ENCODE peak calls at places on chromosomes 2 and 18, in four cellular contexts. N is right lobe of liver, C is breast epithelium, Z is endothelial cell of umbilical vein. V is an unnamed sample.

GRCh38 chr18:48405108-48405507 is 4.1 kb downstream of the ZBTB7C start:
- DNase-seq in N (no peak), Z (no peak), C (no peak), V (no peak)

GRCh38 chr2:119472749-119473148 is 41.1 kb downstream of the TMEM37 start:
- DNase-seq in N (no peak), Z (no peak), C (no peak), V (no peak)

GRCh38 chr2:217314021-217314460 is 454.2 kb upstream of the TNP1 start:
- DNase-seq in C (no peak), N (no peak), Z (no peak), V (no peak)

GRCh38 chr18:28204154-28204553 is 27.2 kb upstream of the CDH2 start:
- DNase-seq in C (no peak), Z (peak; percentile 83), N (no peak), V (no peak)

GRCh38 chr2:216343221-216343985 is 28.9 kb downstream of the MARCHF4 start:
- DNase-seq in C (no peak), N (no peak), Z (no peak), V (no peak)

GRCh38 chr18:49161627-49162026 is 210.9 kb upstream of the SMAD7 start:
- DNase-seq in N (no peak), Z (no peak), C (no peak), V (no peak)

GRCh38 chr2:20796374-20796791 is 26.5 kb downstream of the LDAH start:
- DNase-seq in Z (no peak), C (no peak), N (no peak), V (no peak)

GRCh38 chr2:233329489-233330135 is 22.0 kb downstream of the SAG start:
- DNase-seq in N (no peak), C (no peak), Z (peak; percentile 25), V (no peak)

GRCh38 chr18:57366528-57367081 is 14.2 kb downstream of the ST8SIA3 start:
- DNase-seq in N (no peak), Z (no peak), C (no peak), V (no peak)

GRCh38 chr18:58896268-58896667 is 31.6 kb downstream of the ZNF532 start:
- DNase-seq in C (no peak), N (no peak), Z (no peak), V (no peak)

GRCh38 chr2:196555726-196556125 is 83.8 kb upstream of the CCDC150 start:
- DNase-seq in C (no peak), N (no peak), Z (no peak), V (no peak)

GRCh38 chr2:219828127-219828526 is 200.7 kb downstream of the SLC4A3 start:
- DNase-seq in N (no peak), Z (no peak), C (no peak), V (no peak)

GRCh38 chr2:219570924-219571310 is 422 bp downstream of the OBSL1 start:
- DNase-seq in N (no peak), Z (peak; percentile 22), C (no peak), V (no peak)

GRCh38 chr2:65729246-65729645 is 296.8 kb upstream of the SPRED2 start:
- DNase-seq in C (no peak), Z (no peak), N (no peak), V (peak; percentile 14)

GRCh38 chr2:194445226-194445625 is 1211.8 kb upstream of the SLC39A10 start:
- DNase-seq in Z (no peak), N (no peak), C (no peak), V (no peak)

GRCh38 chr2:207330912-207331311 is 165.2 kb upstream of the KLF7 start:
- DNase-seq in C (no peak), N (no peak), Z (peak; percentile 93), V (no peak)

GRCh38 chr18:32549248-32549842 is 78.7 kb upstream of the GAREM1 start:
- DNase-seq in C (no peak), N (peak; percentile 66), Z (peak; percentile 40), V (peak; percentile 18)

GRCh38 chr18:9068346-9068745 is 34.2 kb upstream of the NDUFV2 start:
- DNase-seq in C (no peak), N (no peak), Z (no peak), V (no peak)

GRCh38 chr18:12647773-12648172 is 10.1 kb downstream of the SPIRE1 start:
- DNase-seq in C (no peak), N (no peak), Z (no peak), V (no peak)

GRCh38 chr2:169478745-169479256 is 493 bp upstream of the BBS5 start:
- DNase-seq in N (no peak), Z (no peak), C (no peak), V (no peak)

GRCh38 chr2:101779652-101780051 is 82.1 kb downstream of the MAP4K4 start:
- DNase-seq in N (no peak), Z (no peak), C (no peak), V (no peak)

DNA sequence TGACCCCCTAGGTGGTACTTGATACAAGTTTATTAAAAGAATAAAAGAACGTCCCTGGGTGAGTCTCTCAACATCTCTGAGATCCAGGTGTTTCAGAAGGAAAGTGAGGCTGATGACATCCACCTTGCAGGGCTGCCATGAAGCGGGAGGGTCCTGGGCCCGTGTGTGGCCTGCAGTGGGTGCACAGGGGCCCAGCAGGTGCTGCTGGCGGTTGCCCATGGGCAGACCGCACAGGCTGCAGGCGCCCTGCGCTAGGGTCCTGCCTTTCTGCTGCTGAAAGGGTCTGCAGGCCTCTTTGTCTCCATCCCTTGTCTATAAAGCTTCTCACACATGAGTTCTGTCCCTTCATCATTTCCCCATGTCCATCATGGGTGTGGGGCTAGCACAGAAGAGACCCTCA is 247.0 kb downstream of the TFCP2L1 start:
- DNase-seq in Z (no peak), N (no peak), C (no peak), V (no peak)
- TF ChIP-seq CTCF in Z (no peak), N (no peak), C (no peak), V (no peak)

GRCh38 chr2:28697602-28698149 is 54.0 kb upstream of the PPP1CB start:
- DNase-seq in Z (no peak), N (no peak), C (no peak), V (no peak)
- TF ChIP-seq POLR2A in Z (no peak), N (no peak), C (no peak), V (no peak)

GRCh38 chr2:1914541-1915165 is 170.3 kb upstream of the PXDN start:
- DNase-seq in N (no peak), Z (no peak), C (no peak), V (no peak)
- TF ChIP-seq CTCF in N (no peak), Z (no peak), C (no peak), V (no peak)

GRCh38 chr2:130389363-130389762 is 33.5 kb downstream of the PTPN18 start:
- DNase-seq in Z (no peak), N (no peak), C (no peak), V (no peak)

GRCh38 chr2:130389783-130390182 is 33.9 kb downstream of the PTPN18 start:
- DNase-seq in Z (no peak), C (no peak), N (no peak), V (no peak)

GRCh38 chr2:130390460-130391057 is 34.7 kb downstream of the PTPN18 start:
- DNase-seq in C (no peak), N (peak; percentile 58), Z (no peak), V (peak; percentile 37)

GRCh38 chr2:130391872-130392670 is 36.2 kb downstream of the PTPN18 start:
- DNase-seq in N (peak; percentile 78), Z (no peak), C (no peak), V (no peak)

DNA sequence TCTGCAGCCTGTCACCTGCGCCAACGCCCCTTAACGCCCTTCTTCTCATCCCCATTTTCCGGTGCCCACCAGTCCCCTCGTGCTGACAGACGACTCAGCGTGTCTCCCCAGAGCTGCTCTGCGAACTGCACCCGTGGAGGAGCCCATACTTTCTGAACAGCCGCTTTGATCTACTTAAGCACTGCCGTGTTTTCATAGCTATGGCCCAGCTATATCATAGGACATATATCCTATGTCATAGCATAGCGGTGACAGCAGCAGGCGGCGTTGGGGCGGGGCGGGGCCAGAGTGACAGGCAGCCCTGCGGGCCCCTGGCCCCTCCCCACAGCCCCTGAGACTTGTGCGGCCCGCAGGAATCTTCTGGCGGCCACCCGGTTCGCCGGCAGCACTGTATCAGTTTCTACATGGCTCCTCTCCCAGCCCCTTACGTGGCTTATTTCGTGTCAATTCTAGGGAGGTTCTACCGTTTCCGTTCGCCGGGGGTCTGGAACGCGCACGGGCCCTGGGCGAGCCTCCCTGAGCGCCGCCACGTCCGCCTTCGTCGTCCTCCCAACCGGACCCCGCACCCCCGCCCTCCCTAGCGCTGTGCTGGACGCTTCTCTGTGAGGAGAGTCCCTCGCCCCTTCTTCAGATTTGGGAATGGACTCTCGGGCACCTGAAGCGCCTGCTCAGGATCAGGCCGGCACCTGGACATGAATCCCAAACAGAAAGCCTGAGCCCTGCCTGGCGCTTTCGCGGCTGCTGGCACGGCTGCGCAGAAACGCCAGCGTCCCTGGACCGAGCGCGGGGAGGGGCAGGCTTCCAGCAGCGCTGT is 35.4 kb downstream of the PTPN18 start:
- DNase-seq in Z (peak; percentile 77), N (peak; percentile 88), C (peak; percentile 81), V (peak; percentile 39)
- TF ChIP-seq POLR2A in Z (no peak), N (peak; percentile 70), C (peak; percentile 27), V (peak; percentile 16)

GRCh38 chr2:98006378-98006777 is 10.6 kb upstream of the TMEM131 start:
- DNase-seq in N (no peak), Z (no peak), C (no peak), V (no peak)

GRCh38 chr2:98012561-98012979 is 16.8 kb upstream of the TMEM131 start:
- DNase-seq in N (no peak), Z (no peak), C (no peak), V (no peak)

GRCh38 chr2:98009887-98010760 is 14.4 kb upstream of the TMEM131 start:
- DNase-seq in Z (no peak), C (no peak), N (no peak), V (peak; percentile 35)

GRCh38 chr2:98004613-98005012 is 8.9 kb upstream of the TMEM131 start:
- DNase-seq in Z (no peak), C (no peak), N (no peak), V (no peak)

DNA sequence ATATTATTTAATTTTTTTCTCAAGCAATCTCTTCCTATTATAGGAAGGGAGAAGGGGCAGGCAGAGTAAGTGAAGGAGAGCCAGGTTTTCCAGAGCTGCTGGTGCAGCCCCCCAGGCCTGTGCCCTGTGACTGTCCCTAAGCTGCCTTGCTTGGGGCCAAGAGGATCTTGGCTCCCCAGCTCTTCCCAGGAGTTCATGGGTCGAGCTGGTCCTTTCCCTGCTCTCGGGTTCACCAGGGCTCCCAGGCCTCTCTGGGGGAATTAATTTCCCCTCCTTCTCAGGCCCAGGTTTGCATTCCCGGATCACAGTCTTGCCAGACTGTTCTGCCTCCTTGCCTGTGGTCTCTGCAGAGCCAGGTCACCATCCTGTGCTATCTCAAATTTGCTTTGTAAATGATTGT is 12.7 kb upstream of the TMEM131 start:
- DNase-seq in N (no peak), Z (no peak), C (no peak), V (no peak)
- TF ChIP-seq CTCF in N (no peak), Z (no peak), C (no peak), V (no peak)

GRCh38 chr2:127525692-127526141 is 572 bp downstream of the IWS1 start:
- DNase-seq in N (no peak), Z (no peak), C (no peak), V (no peak)
- TF ChIP-seq POLR2A in N (no peak), Z (no peak), C (no peak), V (no peak)

DNA sequence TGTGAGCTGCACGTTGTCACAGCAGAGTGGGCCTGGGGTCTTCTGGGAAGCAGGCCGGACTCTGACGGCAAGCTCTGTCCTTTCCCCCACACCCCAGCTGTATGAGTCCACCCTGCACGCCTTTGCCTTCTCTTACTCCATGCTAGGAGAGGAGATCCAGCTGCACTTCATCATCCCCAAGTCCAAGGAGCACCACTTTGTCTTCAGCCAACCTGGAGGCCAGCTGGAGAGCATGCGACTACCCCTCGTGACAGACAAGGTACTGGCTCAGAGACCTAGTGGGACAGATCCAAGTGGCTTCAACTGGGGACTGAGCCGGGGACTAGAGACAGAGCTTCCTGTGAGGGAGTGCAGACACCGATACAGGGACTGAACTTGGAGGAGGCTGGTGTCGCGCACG is 40.1 kb downstream of the NTSR2 start:
- DNase-seq in N (no peak), Z (no peak), C (no peak), V (peak; percentile 32)
- TF ChIP-seq CTCF in N (no peak), Z (no peak), C (no peak), V (no peak)